ENCODE peak calls at places on chromosomes 2 and 18, in four cellular contexts. Q is IMR-90, L is H9, B is cardiac muscle cell. E is an unnamed sample. For H3K4me1, the result is how much of the 10 kb centered on the place peaks cover.

GRCh38 chr2:9206991-9207640 is 504 bp downstream of the ASAP2 start:
- DNase-seq in Q (no peak), L (no peak), B (no peak), E (no peak)

GRCh38 chr2:209380278-209380677 is 43.6 kb upstream of the MAP2 start:
- DNase-seq in Q (no peak), L (no peak), B (no peak), E (no peak)

GRCh38 chr2:26274058-26274613 is 29.4 kb downstream of the HADHB start:
- DNase-seq in Q (peak), L (no peak), B (no peak), E (peak)

GRCh38 chr2:189444322-189444721 is 3.0 kb downstream of the WDR75 start:
- DNase-seq in Q (peak), L (no peak), B (no peak), E (no peak)

GRCh38 chr2:236180831-236181453 is 12.8 kb upstream of the GBX2 start:
- DNase-seq in Q (peak), L (peak), B (peak), E (no peak)

GRCh38 chr2:222024934-222025890 is 273.6 kb downstream of the PAX3 start:
- DNase-seq in Q (peak), L (no peak), B (peak), E (no peak)

GRCh38 chr2:61770746-61771145 is 83.1 kb downstream of the FAM161A start:
- DNase-seq in Q (peak), L (no peak), B (no peak), E (no peak)

GRCh38 chr2:38056216-38056615 is 19.7 kb downstream of the CYP1B1 start:
- DNase-seq in Q (no peak), L (no peak), B (no peak), E (no peak)

GRCh38 chr18:21914739-21915319 is 174.2 kb downstream of the MIB1 start:
- DNase-seq in Q (peak), L (peak), B (peak), E (no peak)

GRCh38 chr2:7866825-7867224 is 815.0 kb upstream of the ID2 start:
- DNase-seq in Q (no peak), L (no peak), B (no peak), E (no peak)

GRCh38 chr2:126408671-126409070 is 247.3 kb upstream of the GYPC start:
- DNase-seq in Q (no peak), L (no peak), B (no peak), E (no peak)

GRCh38 chr18:4142876-4143275 is 312.2 kb downstream of the DLGAP1 start:
- DNase-seq in Q (no peak), L (no peak), B (no peak), E (no peak)

GRCh38 chr2:197889041-197889440 is 84.6 kb downstream of the PLCL1 start:
- DNase-seq in Q (peak), L (no peak), B (no peak), E (no peak)

GRCh38 chr2:131034122-131035051 is 58.9 kb downstream of the FAM168B start:
- DNase-seq in Q (peak), L (no peak), B (peak), E (no peak)

GRCh38 chr2:234708717-234709116 is 211.8 kb upstream of the ARL4C start:
- DNase-seq in Q (no peak), L (no peak), B (no peak), E (no peak)

GRCh38 chr2:8288206-8288605 is 393.6 kb upstream of the ID2 start:
- DNase-seq in Q (no peak), L (no peak), B (no peak), E (no peak)

GRCh38 chr2:185625604-185626003 is 113.0 kb upstream of the FSIP2 start:
- DNase-seq in Q (no peak), L (no peak), B (no peak), E (no peak)

GRCh38 chr2:53202063-53202462 is 565.5 kb upstream of the CHAC2 start:
- DNase-seq in Q (peak), L (no peak), B (peak), E (no peak)

GRCh38 chr2:201847483-201847882 is 41.1 kb downstream of the CDK15 start:
- DNase-seq in Q (peak), L (no peak), B (no peak), E (no peak)

GRCh38 chr18:70380915-70381896 is 92.4 kb downstream of the SOCS6 start:
- DNase-seq in Q (no peak), L (peak), B (peak), E (no peak)

GRCh38 chr2:234839285-234839684 is 112.5 kb upstream of the SH3BP4 start:
- DNase-seq in Q (no peak), L (no peak), B (no peak), E (no peak)

GRCh38 chr18:46283895-46284295 is 179.7 kb downstream of the HAUS1 start:
- DNase-seq in Q (no peak), L (peak), B (peak), E (no peak)

GRCh38 chr2:44941551-44942234 is at the start of gene SIX3:
- DNase-seq in Q (no peak), L (peak), B (no peak), E (no peak)

GRCh38 chr2:45771251-45771650 is 119.8 kb downstream of the PRKCE start:
- DNase-seq in Q (peak), L (peak), B (peak), E (no peak)

GRCh38 chr18:43129946-43130523 is 14.6 kb upstream of the RIT2 start:
- DNase-seq in Q (no peak), L (no peak), B (no peak), E (no peak)

GRCh38 chr2:198135481-198135934 is 331.1 kb downstream of the PLCL1 start:
- DNase-seq in Q (no peak), L (no peak), B (no peak), E (no peak)

DNA sequence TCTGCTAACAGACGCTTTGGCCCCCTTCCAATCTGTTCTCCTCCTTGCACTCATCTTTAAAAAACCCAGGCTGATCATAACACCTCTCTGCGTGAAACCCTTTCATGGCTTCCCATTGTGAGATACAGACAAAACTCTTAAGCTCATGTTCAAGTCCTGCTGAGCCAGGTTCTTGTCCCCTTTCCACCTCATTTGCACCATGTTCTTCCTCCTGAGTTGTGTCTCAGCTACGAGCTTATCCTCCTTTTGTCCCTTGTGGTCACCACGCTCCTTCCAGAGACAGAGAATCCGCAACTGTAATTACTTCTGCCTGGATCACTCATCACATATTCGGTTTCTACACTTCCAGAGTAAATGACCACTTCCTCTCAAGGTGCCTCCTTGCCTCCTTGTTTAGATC is 238.8 kb downstream of the ACTR3 start:
- DNase-seq in Q (no peak), L (no peak), B (no peak), E (no peak)
- TF ChIP-seq CTCF in Q (no peak), L (no peak), B (no peak), E (no peak)

GRCh38 chr2:230400041-230400440 is 16.0 kb upstream of the SP100 start:
- DNase-seq in Q (no peak), L (no peak), B (no peak), E (no peak)

DNA sequence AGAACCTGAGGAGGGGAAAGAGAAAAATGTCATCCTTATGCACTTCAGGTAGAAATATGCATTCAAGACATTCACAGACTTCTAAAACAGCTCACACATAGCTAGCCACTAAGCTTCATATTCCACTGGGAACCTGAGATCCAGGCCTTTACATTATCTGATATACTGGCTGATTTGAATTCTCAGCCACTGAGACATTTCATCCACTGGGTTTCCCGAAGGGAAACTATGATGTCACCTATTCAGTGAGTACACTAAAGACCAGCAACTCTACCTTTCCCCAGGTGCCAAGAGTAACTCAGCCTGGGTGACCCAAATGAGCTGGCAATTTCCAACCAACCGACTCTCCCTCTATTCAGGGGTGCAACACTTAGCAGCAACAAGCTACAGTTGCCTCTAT is 21.7 kb upstream of the SP100 start:
- DNase-seq in Q (no peak), L (no peak), B (no peak), E (no peak)
- H3K4me1 ChIP-seq in Q (under half), L (under half), B (under half), E (under half)

GRCh38 chr2:83786140-83786539 is 672.9 kb downstream of the SUCLG1 start:
- DNase-seq in Q (no peak), L (no peak), B (no peak), E (no peak)

GRCh38 chr2:83787189-83787588 is 671.9 kb downstream of the SUCLG1 start:
- DNase-seq in Q (no peak), L (no peak), B (no peak), E (no peak)

GRCh38 chr2:83784315-83784714 is 674.8 kb downstream of the SUCLG1 start:
- DNase-seq in Q (no peak), L (no peak), B (no peak), E (no peak)

GRCh38 chr2:83784920-83785319 is 674.2 kb downstream of the SUCLG1 start:
- DNase-seq in Q (no peak), L (no peak), B (no peak), E (no peak)

GRCh38 chr2:83782122-83782521 is 677.0 kb downstream of the SUCLG1 start:
- DNase-seq in Q (no peak), L (no peak), B (no peak), E (no peak)
- TF ChIP-seq CTCF in Q (no peak), L (peak), B (no peak), E (no peak)

GRCh38 chr18:79681484-79682387 is 2.1 kb downstream of the CTDP1 start:
- DNase-seq in Q (no peak), L (no peak), B (no peak), E (no peak)
- H3K4me1 ChIP-seq in Q (under half), L (under half), B (under half), E (under half)

GRCh38 chr2:206438196-206438727 is 5.1 kb upstream of the ADAM23 start:
- DNase-seq in Q (no peak), L (no peak), B (no peak), E (no peak)

GRCh38 chr2:206445948-206446347 is 2.6 kb downstream of the ADAM23 start:
- DNase-seq in Q (no peak), L (no peak), B (no peak), E (no peak)

GRCh38 chr2:206442516-206442853 is 847 bp upstream of the ADAM23 start:
- DNase-seq in Q (no peak), L (no peak), B (no peak), E (no peak)

GRCh38 chr2:206442854-206443734 is at the start of gene ADAM23:
- DNase-seq in Q (peak), L (peak), B (peak), E (no peak)

GRCh38 chr2:206443735-206444527 is 599 bp downstream of the ADAM23 start:
- DNase-seq in Q (peak), L (peak), B (peak), E (no peak)
- TF ChIP-seq CTCF in Q (peak), L (no peak), B (no peak), E (no peak)

DNA sequence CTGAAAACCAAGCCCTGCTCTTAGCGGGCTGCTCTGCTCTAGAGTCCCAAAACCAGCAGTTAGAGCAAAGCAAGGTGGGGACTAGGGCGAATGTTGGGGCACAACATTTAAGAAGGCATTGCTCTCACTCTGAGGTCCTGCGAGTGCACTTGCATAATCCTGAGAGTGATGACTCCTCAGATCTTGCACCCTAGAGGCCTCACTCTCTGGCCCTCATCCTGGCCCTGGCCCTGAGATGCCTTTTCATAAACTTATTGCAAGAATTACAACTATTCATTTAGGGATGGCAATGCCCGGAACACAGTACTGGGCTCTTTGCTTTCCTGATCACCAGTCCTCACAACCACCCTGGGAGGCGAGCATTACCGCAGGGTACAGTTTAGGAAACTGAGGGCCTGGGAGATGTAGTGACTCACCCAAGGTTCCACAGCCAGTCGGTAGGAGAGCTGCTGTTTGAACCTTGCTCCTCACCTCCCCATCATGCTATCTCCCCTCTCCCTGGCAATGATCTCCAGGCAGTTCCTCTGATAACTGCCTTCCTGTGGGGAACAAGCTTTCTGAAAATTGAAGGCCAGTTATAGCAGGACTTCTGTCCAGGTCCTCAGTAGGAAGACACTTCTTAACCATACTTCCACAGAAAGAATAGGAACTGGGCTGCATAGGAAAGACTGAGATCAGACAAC is 91.4 kb downstream of the TNS1 start:
- DNase-seq in Q (no peak), L (no peak), B (no peak), E (no peak)
- H3K4me1 ChIP-seq in Q (under half), L (under half), B (under half), E (half or more)

DNA sequence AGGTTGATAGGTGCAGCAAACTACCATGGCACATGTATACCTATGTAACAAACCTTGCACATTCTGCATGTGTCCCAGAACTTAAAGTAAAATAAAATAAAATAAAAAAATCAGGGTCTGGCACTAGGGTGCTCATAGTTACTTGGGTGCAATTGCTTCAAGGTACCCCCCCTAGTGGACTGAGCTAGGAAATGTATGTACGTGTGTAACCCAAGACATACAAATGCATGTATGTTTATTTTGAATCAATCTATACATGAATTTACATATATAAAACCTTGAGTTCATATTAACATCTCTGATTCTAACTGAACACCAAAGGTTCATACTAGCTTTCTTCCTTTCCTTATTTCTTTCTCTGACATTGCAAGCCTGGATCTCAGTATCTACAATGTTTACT is 51.5 kb downstream of the USP37 start:
- DNase-seq in Q (peak), L (no peak), B (no peak), E (no peak)
- TF ChIP-seq CTCF in Q (peak), L (peak), B (peak), E (no peak)

GRCh38 chr2:20620696-20621365 is 30.1 kb downstream of the HS1BP3 start:
- DNase-seq in Q (no peak), L (no peak), B (no peak), E (no peak)
- H3K4me1 ChIP-seq in Q (under half), L (under half), B (under half), E (half or more)

GRCh38 chr2:10369269-10370255 is 66.9 kb downstream of the HPCAL1 start:
- DNase-seq in Q (no peak), L (no peak), B (peak), E (no peak)
- TF ChIP-seq CTCF in Q (no peak), L (no peak), B (no peak), E (no peak)